ENCODE peak calls at places on chromosomes 2 and 18, in seven cellular contexts. One of them, this sample, is unnamed.

GRCh38 chr18:59537581-59537980 is 159.6 kb downstream of the CCBE1 start:
- DNase-seq in naive thymus-derived CD4-positive, alpha-beta T cell: no peak
- DNase-seq in GM12865: no peak
- DNase-seq in body of pancreas: no peak
- DNase-seq in GM23248: no peak
- DNase-seq in iPS DF 6.9: no peak
- DNase-seq in adrenal gland: no peak
- DNase-seq in this sample: no peak

GRCh38 chr2:45992021-45992745 is 305.0 kb upstream of the EPAS1 start:
- DNase-seq in naive thymus-derived CD4-positive, alpha-beta T cell: no peak
- DNase-seq in GM12865: no peak
- DNase-seq in body of pancreas: peak
- DNase-seq in GM23248: peak
- DNase-seq in iPS DF 6.9: no peak
- DNase-seq in adrenal gland: peak
- DNase-seq in this sample: no peak

GRCh38 chr18:22704627-22704918 is 228.6 kb upstream of the RBBP8 start:
- DNase-seq in naive thymus-derived CD4-positive, alpha-beta T cell: no peak
- DNase-seq in GM12865: no peak
- DNase-seq in body of pancreas: no peak
- DNase-seq in GM23248: no peak
- DNase-seq in iPS DF 6.9: no peak
- DNase-seq in adrenal gland: no peak
- DNase-seq in this sample: no peak

GRCh38 chr18:36602620-36603019 is 226.2 kb downstream of the TPGS2 start:
- DNase-seq in naive thymus-derived CD4-positive, alpha-beta T cell: no peak
- DNase-seq in GM12865: no peak
- DNase-seq in body of pancreas: no peak
- DNase-seq in GM23248: no peak
- DNase-seq in iPS DF 6.9: no peak
- DNase-seq in adrenal gland: no peak
- DNase-seq in this sample: no peak

GRCh38 chr2:174597347-174598047 is at the start of gene WIPF1:
- DNase-seq in naive thymus-derived CD4-positive, alpha-beta T cell: peak
- DNase-seq in GM12865: peak
- DNase-seq in body of pancreas: no peak
- DNase-seq in GM23248: peak
- DNase-seq in iPS DF 6.9: no peak
- DNase-seq in adrenal gland: peak
- DNase-seq in this sample: peak

GRCh38 chr2:69007603-69008002 is 5.4 kb upstream of the ANTXR1 start:
- DNase-seq in naive thymus-derived CD4-positive, alpha-beta T cell: no peak
- DNase-seq in GM12865: no peak
- DNase-seq in body of pancreas: no peak
- DNase-seq in GM23248: no peak
- DNase-seq in iPS DF 6.9: no peak
- DNase-seq in adrenal gland: no peak
- DNase-seq in this sample: no peak

GRCh38 chr18:44884446-44884845 is 203.8 kb downstream of the SETBP1 start:
- DNase-seq in naive thymus-derived CD4-positive, alpha-beta T cell: no peak
- DNase-seq in GM12865: no peak
- DNase-seq in body of pancreas: no peak
- DNase-seq in GM23248: peak
- DNase-seq in iPS DF 6.9: no peak
- DNase-seq in adrenal gland: no peak
- DNase-seq in this sample: no peak

GRCh38 chr2:23399674-23400261 is 14.8 kb downstream of the KLHL29 start:
- DNase-seq in naive thymus-derived CD4-positive, alpha-beta T cell: no peak
- DNase-seq in GM12865: peak
- DNase-seq in body of pancreas: no peak
- DNase-seq in GM23248: no peak
- DNase-seq in iPS DF 6.9: no peak
- DNase-seq in adrenal gland: no peak
- DNase-seq in this sample: peak

GRCh38 chr2:168174761-168175160 is 72.6 kb downstream of the STK39 start:
- DNase-seq in naive thymus-derived CD4-positive, alpha-beta T cell: no peak
- DNase-seq in GM12865: no peak
- DNase-seq in body of pancreas: no peak
- DNase-seq in GM23248: no peak
- DNase-seq in iPS DF 6.9: no peak
- DNase-seq in adrenal gland: no peak
- DNase-seq in this sample: peak

GRCh38 chr18:69840445-69840844 is 107.2 kb downstream of the CD226 start:
- DNase-seq in naive thymus-derived CD4-positive, alpha-beta T cell: no peak
- DNase-seq in GM12865: no peak
- DNase-seq in body of pancreas: no peak
- DNase-seq in GM23248: peak
- DNase-seq in iPS DF 6.9: no peak
- DNase-seq in adrenal gland: no peak
- DNase-seq in this sample: no peak

GRCh38 chr18:79884963-79885728 is 66.3 kb downstream of the SLC66A2 start:
- DNase-seq in naive thymus-derived CD4-positive, alpha-beta T cell: no peak
- DNase-seq in GM12865: no peak
- DNase-seq in body of pancreas: no peak
- DNase-seq in GM23248: no peak
- DNase-seq in iPS DF 6.9: no peak
- DNase-seq in adrenal gland: no peak
- DNase-seq in this sample: peak

GRCh38 chr2:242060212-242060835 is 190.8 kb downstream of the RTP5 start:
- DNase-seq in naive thymus-derived CD4-positive, alpha-beta T cell: no peak
- DNase-seq in GM12865: no peak
- DNase-seq in body of pancreas: no peak
- DNase-seq in GM23248: peak
- DNase-seq in iPS DF 6.9: no peak
- DNase-seq in adrenal gland: peak
- DNase-seq in this sample: no peak

GRCh38 chr2:195610708-195611107 is 46.3 kb upstream of the SLC39A10 start:
- DNase-seq in naive thymus-derived CD4-positive, alpha-beta T cell: no peak
- DNase-seq in GM12865: no peak
- DNase-seq in body of pancreas: no peak
- DNase-seq in GM23248: no peak
- DNase-seq in iPS DF 6.9: no peak
- DNase-seq in adrenal gland: no peak
- DNase-seq in this sample: no peak

GRCh38 chr2:195608768-195609454 is 48.1 kb upstream of the SLC39A10 start:
- DNase-seq in naive thymus-derived CD4-positive, alpha-beta T cell: no peak
- DNase-seq in GM12865: no peak
- DNase-seq in body of pancreas: no peak
- DNase-seq in GM23248: peak
- DNase-seq in iPS DF 6.9: no peak
- DNase-seq in adrenal gland: no peak
- DNase-seq in this sample: no peak

GRCh38 chr2:195612515-195613495 is 44.2 kb upstream of the SLC39A10 start:
- DNase-seq in naive thymus-derived CD4-positive, alpha-beta T cell: no peak
- DNase-seq in GM12865: no peak
- DNase-seq in body of pancreas: peak
- DNase-seq in GM23248: peak
- DNase-seq in iPS DF 6.9: peak
- DNase-seq in adrenal gland: no peak
- DNase-seq in this sample: no peak

DNA sequence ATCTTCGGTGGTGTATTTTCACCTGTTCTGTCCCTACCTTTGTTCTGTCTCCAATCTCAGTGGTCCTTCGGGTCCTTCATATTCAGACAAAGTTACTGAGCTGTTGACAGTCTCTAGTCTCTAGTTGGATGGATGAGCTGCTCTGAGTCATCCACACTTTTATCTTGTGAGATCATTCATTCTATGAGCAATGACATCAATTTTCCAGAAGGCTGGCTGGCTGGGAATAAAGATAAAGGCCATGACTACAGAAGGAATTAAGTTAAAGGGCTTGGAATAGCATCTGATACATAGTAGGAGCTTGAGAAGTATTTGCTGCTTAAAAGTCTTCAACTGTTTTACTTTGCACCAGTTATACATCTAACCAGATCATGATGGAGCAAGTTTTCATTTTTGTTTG is 43.1 kb upstream of the SLC39A10 start:
- DNase-seq in naive thymus-derived CD4-positive, alpha-beta T cell: no peak
- DNase-seq in GM12865: no peak
- DNase-seq in body of pancreas: no peak
- DNase-seq in GM23248: peak
- DNase-seq in iPS DF 6.9: no peak
- DNase-seq in adrenal gland: no peak
- DNase-seq in this sample: no peak
- H3K4me3 ChIP-seq in naive thymus-derived CD4-positive, alpha-beta T cell: no peak
- H3K4me3 ChIP-seq in GM12865: no peak
- H3K4me3 ChIP-seq in body of pancreas: no peak
- H3K4me3 ChIP-seq in GM23248: peak
- H3K4me3 ChIP-seq in iPS DF 6.9: no peak
- H3K4me3 ChIP-seq in adrenal gland: no peak
- H3K4me3 ChIP-seq in this sample: no peak

GRCh38 chr2:184646177-184646576 is 47.8 kb downstream of the ZNF804A start:
- DNase-seq in naive thymus-derived CD4-positive, alpha-beta T cell: no peak
- DNase-seq in GM12865: peak
- DNase-seq in body of pancreas: no peak
- DNase-seq in GM23248: peak
- DNase-seq in iPS DF 6.9: no peak
- DNase-seq in adrenal gland: no peak
- DNase-seq in this sample: no peak
- H3K4me3 ChIP-seq in naive thymus-derived CD4-positive, alpha-beta T cell: no peak
- H3K4me3 ChIP-seq in GM12865: no peak
- H3K4me3 ChIP-seq in body of pancreas: no peak
- H3K4me3 ChIP-seq in GM23248: peak
- H3K4me3 ChIP-seq in iPS DF 6.9: no peak
- H3K4me3 ChIP-seq in adrenal gland: no peak
- H3K4me3 ChIP-seq in this sample: no peak

GRCh38 chr18:3346487-3346886 is 84.6 kb downstream of the MYL12B start:
- DNase-seq in naive thymus-derived CD4-positive, alpha-beta T cell: no peak
- DNase-seq in GM12865: no peak
- DNase-seq in body of pancreas: no peak
- DNase-seq in GM23248: no peak
- DNase-seq in iPS DF 6.9: no peak
- DNase-seq in adrenal gland: no peak
- DNase-seq in this sample: no peak

GRCh38 chr18:3347286-3347803 is 85.4 kb downstream of the MYL12B start:
- DNase-seq in naive thymus-derived CD4-positive, alpha-beta T cell: no peak
- DNase-seq in GM12865: no peak
- DNase-seq in body of pancreas: no peak
- DNase-seq in GM23248: no peak
- DNase-seq in iPS DF 6.9: no peak
- DNase-seq in adrenal gland: no peak
- DNase-seq in this sample: no peak

GRCh38 chr18:3345885-3346284 is 84.0 kb downstream of the MYL12B start:
- DNase-seq in naive thymus-derived CD4-positive, alpha-beta T cell: no peak
- DNase-seq in GM12865: no peak
- DNase-seq in body of pancreas: no peak
- DNase-seq in GM23248: no peak
- DNase-seq in iPS DF 6.9: no peak
- DNase-seq in adrenal gland: no peak
- DNase-seq in this sample: no peak

GRCh38 chr18:3342628-3343027 is 80.7 kb downstream of the MYL12B start:
- DNase-seq in naive thymus-derived CD4-positive, alpha-beta T cell: no peak
- DNase-seq in GM12865: no peak
- DNase-seq in body of pancreas: no peak
- DNase-seq in GM23248: no peak
- DNase-seq in iPS DF 6.9: no peak
- DNase-seq in adrenal gland: no peak
- DNase-seq in this sample: no peak

DNA sequence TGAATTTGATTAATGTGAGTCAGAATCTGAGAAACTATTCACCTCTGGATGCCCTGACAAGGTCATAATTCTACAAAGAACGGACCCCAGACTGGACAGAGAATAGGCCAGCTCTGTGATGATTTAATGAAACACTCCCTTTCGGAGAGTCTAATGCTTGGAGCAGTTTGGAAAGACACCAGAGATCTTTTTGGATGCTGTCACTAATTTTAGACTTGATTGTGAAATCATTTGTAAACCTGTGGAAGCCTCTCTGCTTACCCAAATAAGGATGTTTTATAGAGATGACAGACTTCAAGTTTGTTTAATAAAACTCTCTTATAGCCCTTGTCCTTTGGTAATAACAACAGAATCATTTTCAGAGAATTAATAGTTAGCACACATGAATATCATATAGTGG is 83.5 kb downstream of the MYL12B start:
- DNase-seq in naive thymus-derived CD4-positive, alpha-beta T cell: no peak
- DNase-seq in GM12865: no peak
- DNase-seq in body of pancreas: no peak
- DNase-seq in GM23248: peak
- DNase-seq in iPS DF 6.9: no peak
- DNase-seq in adrenal gland: no peak
- DNase-seq in this sample: no peak
- H3K4me3 ChIP-seq in naive thymus-derived CD4-positive, alpha-beta T cell: no peak
- H3K4me3 ChIP-seq in GM12865: no peak
- H3K4me3 ChIP-seq in body of pancreas: no peak
- H3K4me3 ChIP-seq in GM23248: no peak
- H3K4me3 ChIP-seq in iPS DF 6.9: no peak
- H3K4me3 ChIP-seq in adrenal gland: no peak
- H3K4me3 ChIP-seq in this sample: no peak

GRCh38 chr18:62448426-62448825 is 74.4 kb upstream of the ZCCHC2 start:
- DNase-seq in naive thymus-derived CD4-positive, alpha-beta T cell: no peak
- DNase-seq in GM12865: no peak
- DNase-seq in body of pancreas: no peak
- DNase-seq in GM23248: no peak
- DNase-seq in iPS DF 6.9: no peak
- DNase-seq in adrenal gland: no peak
- DNase-seq in this sample: no peak

GRCh38 chr18:62450175-62450545 is 72.7 kb upstream of the ZCCHC2 start:
- DNase-seq in naive thymus-derived CD4-positive, alpha-beta T cell: no peak
- DNase-seq in GM12865: no peak
- DNase-seq in body of pancreas: no peak
- DNase-seq in GM23248: no peak
- DNase-seq in iPS DF 6.9: no peak
- DNase-seq in adrenal gland: no peak
- DNase-seq in this sample: no peak

GRCh38 chr18:62452280-62452824 is 70.5 kb upstream of the ZCCHC2 start:
- DNase-seq in naive thymus-derived CD4-positive, alpha-beta T cell: no peak
- DNase-seq in GM12865: no peak
- DNase-seq in body of pancreas: no peak
- DNase-seq in GM23248: peak
- DNase-seq in iPS DF 6.9: no peak
- DNase-seq in adrenal gland: no peak
- DNase-seq in this sample: no peak

GRCh38 chr18:62449490-62450104 is 73.2 kb upstream of the ZCCHC2 start:
- DNase-seq in naive thymus-derived CD4-positive, alpha-beta T cell: no peak
- DNase-seq in GM12865: no peak
- DNase-seq in body of pancreas: no peak
- DNase-seq in GM23248: no peak
- DNase-seq in iPS DF 6.9: no peak
- DNase-seq in adrenal gland: no peak
- DNase-seq in this sample: no peak

DNA sequence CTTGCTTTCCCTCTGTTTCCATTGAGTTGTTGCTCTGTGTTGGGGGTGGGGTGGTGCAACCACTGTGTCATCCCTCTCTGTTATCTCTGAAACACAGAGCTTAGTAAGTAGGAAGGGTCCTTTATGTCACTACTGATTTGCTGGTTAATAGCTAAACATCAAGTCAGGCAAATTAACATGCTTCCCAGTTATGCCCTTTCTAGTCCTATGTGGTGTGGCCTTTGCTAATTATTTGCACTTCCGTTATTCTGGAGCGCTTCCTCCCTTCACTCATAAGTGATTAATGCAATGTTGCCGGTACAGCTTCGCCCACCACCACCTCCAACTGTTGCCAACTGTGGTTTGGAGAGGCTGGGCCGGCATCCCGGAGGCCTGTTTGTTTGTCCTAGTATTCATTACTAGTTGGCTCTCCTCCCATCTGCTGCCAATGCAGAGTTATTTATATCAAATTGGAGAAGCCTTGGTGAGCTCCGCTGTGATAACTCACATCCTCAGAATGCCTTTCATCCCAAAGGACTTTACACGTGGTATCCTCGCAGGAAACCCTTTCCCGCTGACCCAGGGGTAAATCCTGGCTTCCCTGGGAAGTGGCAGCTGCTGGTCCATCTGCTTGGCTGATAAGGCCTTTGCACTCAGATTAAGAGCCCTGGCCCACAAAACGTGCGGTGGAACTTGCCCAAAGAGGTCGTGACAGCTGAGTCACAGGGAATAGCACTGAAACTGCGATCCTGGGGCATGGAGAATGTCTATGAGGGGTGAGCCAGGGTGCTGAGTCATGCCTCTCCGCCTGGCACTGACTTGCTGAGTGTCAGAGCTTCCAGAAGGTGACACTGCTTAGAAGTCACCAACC is 72.1 kb upstream of the ZCCHC2 start:
- DNase-seq in naive thymus-derived CD4-positive, alpha-beta T cell: no peak
- DNase-seq in GM12865: no peak
- DNase-seq in body of pancreas: peak
- DNase-seq in GM23248: peak
- DNase-seq in iPS DF 6.9: no peak
- DNase-seq in adrenal gland: peak
- DNase-seq in this sample: no peak
- H3K4me3 ChIP-seq in naive thymus-derived CD4-positive, alpha-beta T cell: no peak
- H3K4me3 ChIP-seq in GM12865: no peak
- H3K4me3 ChIP-seq in body of pancreas: no peak
- H3K4me3 ChIP-seq in GM23248: peak
- H3K4me3 ChIP-seq in iPS DF 6.9: no peak
- H3K4me3 ChIP-seq in adrenal gland: no peak
- H3K4me3 ChIP-seq in this sample: no peak